ENCODE peak calls at places on chromosomes 11 and 22, in four cellular contexts. L is fibroblast of the conjunctiva, X is tibial nerve, B is AG08395. N is an unnamed sample.

GRCh38 chr11:17985517-17985916 is 27.3 kb downstream of the SERGEF start:
- DNase-seq in L (peak), X (no peak), B (no peak), N (no peak)

GRCh38 chr22:44097263-44098020 is 73.3 kb downstream of the PARVB start:
- DNase-seq in L (no peak), X (no peak), B (no peak), N (no peak)

GRCh38 chr11:67438121-67438902 is 830 bp upstream of the PTPRCAP start:
- DNase-seq in L (no peak), X (no peak), B (no peak), N (no peak)

GRCh38 chr11:111635706-111636045 is 33.4 kb downstream of the SIK2 start:
- DNase-seq in L (peak), X (no peak), B (peak), N (no peak)

GRCh38 chr11:108872781-108873291 is 208.0 kb downstream of the DDX10 start:
- DNase-seq in L (no peak), X (no peak), B (no peak), N (no peak)

GRCh38 chr11:2779981-2780849 is 80.4 kb upstream of the KCNQ1OT1 start:
- DNase-seq in L (no peak), X (peak), B (no peak), N (peak)

GRCh38 chr11:12102588-12103410 is 7.6 kb upstream of the MICAL2 start:
- DNase-seq in L (no peak), X (no peak), B (no peak), N (no peak)

GRCh38 chr22:43274595-43275240 is 68.5 kb downstream of the SCUBE1 start:
- DNase-seq in L (no peak), X (no peak), B (no peak), N (no peak)

GRCh38 chr11:3006505-3007260 is 14.6 kb upstream of the NAP1L4 start:
- DNase-seq in L (no peak), X (no peak), B (no peak), N (no peak)

GRCh38 chr11:61482513-61482912 is 26.0 kb upstream of the LRRC10B start:
- DNase-seq in L (no peak), X (no peak), B (peak), N (no peak)

GRCh38 chr11:117825538-117826359 is 1.2 kb upstream of the FXYD2 start:
- DNase-seq in L (no peak), X (no peak), B (no peak), N (no peak)

GRCh38 chr11:100584201-100584600 is 102.9 kb upstream of the ARHGAP42 start:
- DNase-seq in L (no peak), X (no peak), B (no peak), N (no peak)

GRCh38 chr22:33788927-33789326 is 131.3 kb downstream of the LARGE1 start:
- DNase-seq in L (no peak), X (no peak), B (no peak), N (no peak)

GRCh38 chr22:42959472-42960145 is 55.3 kb downstream of the PACSIN2 start:
- DNase-seq in L (peak), X (no peak), B (no peak), N (peak)

GRCh38 chr11:2911088-2912037 is 17.9 kb downstream of the PHLDA2 start:
- DNase-seq in L (no peak), X (no peak), B (no peak), N (no peak)

GRCh38 chr11:34324466-34324865 is 33.3 kb downstream of the ABTB2 start:
- DNase-seq in L (no peak), X (no peak), B (no peak), N (no peak)

GRCh38 chr22:36301384-36301828 is 48.5 kb downstream of the APOL1 start:
- DNase-seq in L (peak), X (peak), B (peak), N (peak)

GRCh38 chr11:77630311-77630710 is 7.3 kb downstream of the CLNS1A start:
- DNase-seq in L (no peak), X (no peak), B (no peak), N (no peak)

GRCh38 chr22:37260939-37261338 is 16.9 kb upstream of the RAC2 start:
- DNase-seq in L (no peak), X (no peak), B (peak), N (no peak)

GRCh38 chr11:118530180-118530682 is 761 bp upstream of the TMEM25 start:
- DNase-seq in L (no peak), X (no peak), B (no peak), N (no peak)